ENCODE peak calls at places on chromosomes 13 and 19, in eight cellular contexts. Z is amygdala, D is posterior vena cava, B is left ventricle myocardium inferior, C is dermis microvascular lymphatic vessel endothelial cell, K is transverse colon, S is IMR-90, O is MV-4-11. P is an unnamed sample.

GRCh38 chr19:55344444-55344843 is 4.8 kb downstream of the KMT5C start:
- DNase-seq in O (no peak), C (no peak), B (no peak), K (no peak), S (no peak), D (no peak), Z (peak), P (no peak)

GRCh38 chr19:38975214-38975860 is at the start of gene FBXO17:
- DNase-seq in C (no peak), O (no peak), D (peak), B (peak), Z (peak), S (peak), K (peak), P (no peak)

GRCh38 chr13:28161370-28161769 is 23.0 kb downstream of the PAN3 start:
- DNase-seq in O (peak), D (no peak), B (no peak), K (peak), C (no peak), Z (no peak), S (peak), P (no peak)

GRCh38 chr13:52760078-52760477 is 20.5 kb upstream of the CNMD start:
- DNase-seq in K (no peak), C (no peak), O (no peak), S (no peak), D (no peak), B (no peak), Z (no peak), P (no peak)

GRCh38 chr19:46016426-46017094 is 6.3 kb downstream of the PGLYRP1 start:
- DNase-seq in D (peak), S (peak), O (peak), C (peak), B (peak), K (peak), Z (peak), P (peak)

GRCh38 chr13:111482806-111483620 is 162.6 kb downstream of the TEX29 start:
- DNase-seq in B (no peak), S (no peak), Z (no peak), D (peak), O (no peak), C (no peak), K (no peak), P (no peak)

GRCh38 chr19:9958451-9958850 is 22.1 kb upstream of the OLFM2 start:
- DNase-seq in Z (no peak), B (no peak), O (no peak), S (peak), D (no peak), K (no peak), C (no peak), P (no peak)

GRCh38 chr19:30783212-30783611 is 411.0 kb downstream of the ZNF536 start:
- DNase-seq in D (no peak), Z (no peak), C (no peak), S (no peak), B (no peak), O (no peak), K (no peak), P (no peak)

GRCh38 chr19:16325671-16326400 is 1.2 kb downstream of the KLF2 start:
- DNase-seq in D (peak), B (no peak), K (peak), Z (no peak), S (no peak), O (no peak), C (no peak), P (no peak)

GRCh38 chr13:65940720-65941119 is 1289.4 kb downstream of the PCDH9 start:
- DNase-seq in D (no peak), O (no peak), B (peak), Z (no peak), C (no peak), K (no peak), S (no peak), P (no peak)

GRCh38 chr13:69970521-69970920 is 137.1 kb upstream of the ATXN8OS start:
- DNase-seq in B (no peak), O (peak), S (no peak), K (no peak), D (no peak), C (no peak), Z (no peak), P (peak)

GRCh38 chr19:28710278-28710677 is 502.7 kb downstream of the UQCRFS1 start:
- DNase-seq in B (no peak), O (peak), D (no peak), S (peak), Z (no peak), C (peak), K (no peak), P (peak)

P was measured in AML-193.